ENCODE peak calls at places on chromosomes 3 and 15, in five cellular contexts. One of them, this sample, is unnamed.

GRCh38 chr15:58269455-58270414 is 131.6 kb downstream of the AQP9 start:
- DNase-seq in GM12878: peak; percentile 17
- DNase-seq in SK-N-SH: peak; percentile 61
- DNase-seq in K562: peak; percentile 28
- DNase-seq in IMR-90: peak; percentile 71
- DNase-seq in this sample: peak; percentile 71

GRCh38 chr15:23686466-23687142 is 501 bp downstream of the NDN start:
- DNase-seq in GM12878: no peak
- DNase-seq in SK-N-SH: no peak
- DNase-seq in K562: no peak
- DNase-seq in IMR-90: peak; percentile 4
- DNase-seq in this sample: no peak

GRCh38 chr3:27312044-27312668 is 57.0 kb downstream of the NEK10 start:
- DNase-seq in GM12878: peak; percentile 15
- DNase-seq in SK-N-SH: peak; percentile 50
- DNase-seq in K562: peak; percentile 45
- DNase-seq in IMR-90: peak; percentile 79
- DNase-seq in this sample: peak; percentile 66

GRCh38 chr3:65593780-65594752 is 444.7 kb downstream of the MAGI1 start:
- DNase-seq in GM12878: no peak
- DNase-seq in SK-N-SH: peak; percentile 12
- DNase-seq in K562: peak; percentile 20
- DNase-seq in IMR-90: no peak
- DNase-seq in this sample: no peak

GRCh38 chr15:93271871-93272270 is 182.9 kb upstream of the RGMA start:
- DNase-seq in GM12878: no peak
- DNase-seq in SK-N-SH: no peak
- DNase-seq in K562: no peak
- DNase-seq in IMR-90: no peak
- DNase-seq in this sample: no peak

GRCh38 chr15:43186003-43186353 is 775 bp downstream of the CCNDBP1 start:
- DNase-seq in GM12878: no peak
- DNase-seq in SK-N-SH: no peak
- DNase-seq in K562: no peak
- DNase-seq in IMR-90: no peak
- DNase-seq in this sample: no peak

GRCh38 chr15:48332642-48333034 is 1.4 kb downstream of the DUT start:
- DNase-seq in GM12878: no peak
- DNase-seq in SK-N-SH: no peak
- DNase-seq in K562: no peak
- DNase-seq in IMR-90: no peak
- DNase-seq in this sample: no peak

GRCh38 chr3:176041812-176042211 is 1155.5 kb downstream of the TBL1XR1 start:
- DNase-seq in GM12878: no peak
- DNase-seq in SK-N-SH: no peak
- DNase-seq in K562: no peak
- DNase-seq in IMR-90: peak; percentile 56
- DNase-seq in this sample: no peak

GRCh38 chr3:99561056-99561455 is 77.3 kb upstream of the COL8A1 start:
- DNase-seq in GM12878: no peak
- DNase-seq in SK-N-SH: no peak
- DNase-seq in K562: no peak
- DNase-seq in IMR-90: no peak
- DNase-seq in this sample: no peak

GRCh38 chr15:83319771-83320170 is 35.3 kb upstream of the BNC1 start:
- DNase-seq in GM12878: no peak
- DNase-seq in SK-N-SH: no peak
- DNase-seq in K562: no peak
- DNase-seq in IMR-90: no peak
- DNase-seq in this sample: no peak

GRCh38 chr15:33680336-33680735 is 288.0 kb upstream of the CHRM5 start:
- DNase-seq in GM12878: no peak
- DNase-seq in SK-N-SH: no peak
- DNase-seq in K562: no peak
- DNase-seq in IMR-90: no peak
- DNase-seq in this sample: no peak

GRCh38 chr15:57356636-57357035 is 19.7 kb upstream of the CGNL1 start:
- DNase-seq in GM12878: no peak
- DNase-seq in SK-N-SH: no peak
- DNase-seq in K562: no peak
- DNase-seq in IMR-90: peak; percentile 43
- DNase-seq in this sample: peak; percentile 38

GRCh38 chr15:85676332-85676731 is 118.4 kb downstream of the KLHL25 start:
- DNase-seq in GM12878: no peak
- DNase-seq in SK-N-SH: no peak
- DNase-seq in K562: no peak
- DNase-seq in IMR-90: no peak
- DNase-seq in this sample: no peak

GRCh38 chr15:68775671-68776476 is 44.8 kb downstream of the ANP32A start:
- DNase-seq in GM12878: no peak
- DNase-seq in SK-N-SH: no peak
- DNase-seq in K562: no peak
- DNase-seq in IMR-90: peak; percentile 24
- DNase-seq in this sample: no peak

GRCh38 chr3:59341441-59341840 is 291.6 kb upstream of the CFAP20DC start:
- DNase-seq in GM12878: no peak
- DNase-seq in SK-N-SH: no peak
- DNase-seq in K562: no peak
- DNase-seq in IMR-90: no peak
- DNase-seq in this sample: no peak

GRCh38 chr3:146625117-146625775 is 20.1 kb upstream of the PLSCR5 start:
- DNase-seq in GM12878: no peak
- DNase-seq in SK-N-SH: no peak
- DNase-seq in K562: no peak
- DNase-seq in IMR-90: peak; percentile 2
- DNase-seq in this sample: no peak

GRCh38 chr3:138186216-138186615 is 885 bp upstream of the ARMC8 start:
- DNase-seq in GM12878: no peak
- DNase-seq in SK-N-SH: no peak
- DNase-seq in K562: no peak
- DNase-seq in IMR-90: no peak
- DNase-seq in this sample: no peak

GRCh38 chr3:69385723-69386483 is at the start of gene FRMD4B:
- DNase-seq in GM12878: no peak
- DNase-seq in SK-N-SH: peak; percentile 87
- DNase-seq in K562: no peak
- DNase-seq in IMR-90: no peak
- DNase-seq in this sample: peak; percentile 3

GRCh38 chr3:109115451-109115850 is 2.5 kb downstream of the MORC1 start:
- DNase-seq in GM12878: no peak
- DNase-seq in SK-N-SH: no peak
- DNase-seq in K562: no peak
- DNase-seq in IMR-90: peak; percentile 6
- DNase-seq in this sample: no peak

GRCh38 chr15:63466378-63467192 is 37.8 kb upstream of the USP3 start:
- DNase-seq in GM12878: no peak
- DNase-seq in SK-N-SH: peak; percentile 72
- DNase-seq in K562: peak; percentile 66
- DNase-seq in IMR-90: peak; percentile 70
- DNase-seq in this sample: peak; percentile 66

GRCh38 chr15:72758195-72758594 is 25.4 kb downstream of the ADPGK start:
- DNase-seq in GM12878: no peak
- DNase-seq in SK-N-SH: no peak
- DNase-seq in K562: no peak
- DNase-seq in IMR-90: peak; percentile 97
- DNase-seq in this sample: no peak

GRCh38 chr15:37425541-37425940 is 325.2 kb upstream of the MEIS2 start:
- DNase-seq in GM12878: no peak
- DNase-seq in SK-N-SH: no peak
- DNase-seq in K562: no peak
- DNase-seq in IMR-90: peak; percentile 0
- DNase-seq in this sample: no peak

GRCh38 chr3:194879991-194880939 is 194.6 kb downstream of the FAM43A start:
- DNase-seq in GM12878: no peak
- DNase-seq in SK-N-SH: peak; percentile 73
- DNase-seq in K562: no peak
- DNase-seq in IMR-90: peak; percentile 47
- DNase-seq in this sample: no peak

GRCh38 chr15:25245801-25246622 is 192.8 kb downstream of the UBE3A start:
- DNase-seq in GM12878: no peak
- DNase-seq in SK-N-SH: no peak
- DNase-seq in K562: no peak
- DNase-seq in IMR-90: no peak
- DNase-seq in this sample: no peak

GRCh38 chr3:4241595-4242170 is 61.5 kb upstream of the SETMAR start:
- DNase-seq in GM12878: no peak
- DNase-seq in SK-N-SH: no peak
- DNase-seq in K562: no peak
- DNase-seq in IMR-90: no peak
- DNase-seq in this sample: no peak

GRCh38 chr15:94004697-94005096 is 226.7 kb upstream of the MCTP2 start:
- DNase-seq in GM12878: no peak
- DNase-seq in SK-N-SH: no peak
- DNase-seq in K562: no peak
- DNase-seq in IMR-90: no peak
- DNase-seq in this sample: no peak

GRCh38 chr3:123508176-123508575 is 59.3 kb upstream of the ADCY5 start:
- DNase-seq in GM12878: no peak
- DNase-seq in SK-N-SH: no peak
- DNase-seq in K562: no peak
- DNase-seq in IMR-90: no peak
- DNase-seq in this sample: no peak

GRCh38 chr3:149736180-149737100 is 15.8 kb downstream of the COMMD2 start:
- DNase-seq in GM12878: no peak
- DNase-seq in SK-N-SH: no peak
- DNase-seq in K562: no peak
- DNase-seq in IMR-90: peak; percentile 42
- DNase-seq in this sample: peak; percentile 67

GRCh38 chr15:81091889-81092558 is 42.0 kb upstream of the CFAP161 start:
- DNase-seq in GM12878: no peak
- DNase-seq in SK-N-SH: peak; percentile 23
- DNase-seq in K562: peak; percentile 36
- DNase-seq in IMR-90: peak; percentile 97
- DNase-seq in this sample: peak; percentile 13

GRCh38 chr3:16338124-16338523 is 73.1 kb downstream of the OXNAD1 start:
- DNase-seq in GM12878: peak; percentile 20
- DNase-seq in SK-N-SH: no peak
- DNase-seq in K562: no peak
- DNase-seq in IMR-90: no peak
- DNase-seq in this sample: no peak

GRCh38 chr15:35547775-35548364 is 1.9 kb upstream of the DPH6 start:
- DNase-seq in GM12878: no peak
- DNase-seq in SK-N-SH: no peak
- DNase-seq in K562: no peak
- DNase-seq in IMR-90: no peak
- DNase-seq in this sample: no peak

GRCh38 chr3:188218571-188218970 is 64.6 kb downstream of the LPP start:
- DNase-seq in GM12878: no peak
- DNase-seq in SK-N-SH: no peak
- DNase-seq in K562: no peak
- DNase-seq in IMR-90: no peak
- DNase-seq in this sample: no peak

GRCh38 chr3:136070953-136071949 is 105.7 kb downstream of the PPP2R3A start:
- DNase-seq in GM12878: no peak
- DNase-seq in SK-N-SH: no peak
- DNase-seq in K562: no peak
- DNase-seq in IMR-90: peak; percentile 27
- DNase-seq in this sample: no peak

GRCh38 chr15:78396976-78397375 is 41.0 kb upstream of the IREB2 start:
- DNase-seq in GM12878: no peak
- DNase-seq in SK-N-SH: no peak
- DNase-seq in K562: peak; percentile 62
- DNase-seq in IMR-90: peak; percentile 10
- DNase-seq in this sample: peak; percentile 70

GRCh38 chr15:66564136-66565041 is 1.4 kb downstream of the LCTL start:
- DNase-seq in GM12878: no peak
- DNase-seq in SK-N-SH: no peak
- DNase-seq in K562: no peak
- DNase-seq in IMR-90: no peak
- DNase-seq in this sample: no peak

GRCh38 chr15:42194502-42194901 is 13.6 kb downstream of the VPS39 start:
- DNase-seq in GM12878: no peak
- DNase-seq in SK-N-SH: no peak
- DNase-seq in K562: no peak
- DNase-seq in IMR-90: peak; percentile 62
- DNase-seq in this sample: peak; percentile 82

GRCh38 chr3:163315786-163316185 is 1762.5 kb downstream of the SI start:
- DNase-seq in GM12878: no peak
- DNase-seq in SK-N-SH: no peak
- DNase-seq in K562: no peak
- DNase-seq in IMR-90: no peak
- DNase-seq in this sample: no peak

GRCh38 chr3:44339990-44340389 is 1.4 kb downstream of the TCAIM start:
- DNase-seq in GM12878: no peak
- DNase-seq in SK-N-SH: no peak
- DNase-seq in K562: no peak
- DNase-seq in IMR-90: no peak
- DNase-seq in this sample: no peak
- H3K4me3 ChIP-seq in GM12878: peak overlapping the region; percentile 87
- H3K4me3 ChIP-seq in SK-N-SH: peak overlapping the region; percentile 83
- H3K4me3 ChIP-seq in K562: peak overlapping the region; percentile 65
- H3K4me3 ChIP-seq in IMR-90: peak overlapping the region; percentile 2
- H3K4me3 ChIP-seq in this sample: peak overlapping the region; percentile 81

GRCh38 chr15:44662478-44663409 is 718 bp downstream of the SPG11 start:
- DNase-seq in GM12878: peak; percentile 61
- DNase-seq in SK-N-SH: peak; percentile 71
- DNase-seq in K562: peak; percentile 44
- DNase-seq in IMR-90: peak; percentile 48
- DNase-seq in this sample: peak; percentile 61
- TF ChIP-seq MXI1 in GM12878: peak; percentile 84
- TF ChIP-seq MXI1 in SK-N-SH: peak; percentile 85
- TF ChIP-seq MXI1 in K562: peak; percentile 22
- TF ChIP-seq MXI1 in IMR-90: peak; percentile 73
- TF ChIP-seq MXI1 in this sample: peak; percentile 18

GRCh38 chr3:171088984-171089754 is 62.6 kb upstream of the SLC2A2 start:
- DNase-seq in GM12878: no peak
- DNase-seq in SK-N-SH: no peak
- DNase-seq in K562: no peak
- DNase-seq in IMR-90: peak; percentile 95
- DNase-seq in this sample: peak; percentile 23
- H3K4me3 ChIP-seq in GM12878: no peak overlapping the region
- H3K4me3 ChIP-seq in SK-N-SH: no peak overlapping the region
- H3K4me3 ChIP-seq in K562: no peak overlapping the region
- H3K4me3 ChIP-seq in IMR-90: no peak overlapping the region
- H3K4me3 ChIP-seq in this sample: no peak overlapping the region

DNA sequence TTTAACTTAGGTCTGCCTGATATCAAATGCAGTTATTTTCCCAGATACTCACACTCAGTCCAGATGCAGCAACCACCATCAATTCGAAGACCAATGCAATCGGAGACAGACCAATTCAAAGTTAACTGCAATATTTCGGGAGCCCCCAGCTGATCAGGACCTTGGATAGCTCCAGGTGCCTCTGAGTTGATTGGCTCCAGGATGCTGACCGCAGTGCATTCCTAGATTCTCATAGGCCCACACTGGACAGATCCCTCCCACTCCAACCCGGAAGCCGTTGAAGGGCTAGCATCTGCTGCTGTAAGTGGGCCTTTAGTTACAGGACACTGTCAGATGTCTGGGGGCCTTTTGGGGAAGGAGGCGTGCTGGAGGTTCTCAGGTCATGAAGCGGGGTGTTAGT is 89.5 kb upstream of the ATP2B2 start:
- DNase-seq in GM12878: peak; percentile 5
- DNase-seq in SK-N-SH: no peak
- DNase-seq in K562: peak; percentile 99
- DNase-seq in IMR-90: peak; percentile 53
- DNase-seq in this sample: peak; percentile 56
- TF ChIP-seq MXI1 in GM12878: no peak
- TF ChIP-seq MXI1 in SK-N-SH: no peak
- TF ChIP-seq MXI1 in K562: no peak
- TF ChIP-seq MXI1 in IMR-90: no peak
- TF ChIP-seq MXI1 in this sample: no peak